ENCODE peak calls at places on chromosome 20, in nine cellular contexts. Q, K, Y, W, F, D, U, C and A are unnamed samples.

GRCh38 chr20:23188377-23189169 is 102.4 kb upstream of the CD93 start:
- DNase-seq in Q (no peak), K (no peak), Y (no peak), W (no peak), F (no peak), D (no peak), U (no peak), C (no peak), A (no peak)

GRCh38 chr20:4026093-4026601 is 10.8 kb upstream of the RNF24 start:
- DNase-seq in Q (no peak), K (peak), Y (no peak), W (no peak), F (peak), D (no peak), U (no peak), C (no peak), A (peak)

GRCh38 chr20:57714409-57715267 is 4.8 kb upstream of the PMEPA1 start:
- DNase-seq in Q (no peak), K (no peak), Y (no peak), W (no peak), F (peak), D (no peak), U (no peak), C (no peak), A (no peak)

GRCh38 chr20:37326666-37327065 is 19.3 kb upstream of the SRC start:
- DNase-seq in Q (no peak), K (no peak), Y (no peak), W (no peak), F (no peak), D (no peak), U (no peak), C (no peak), A (no peak)

GRCh38 chr20:51402201-51402600 is 140.3 kb downstream of the NFATC2 start:
- DNase-seq in Q (no peak), K (no peak), Y (no peak), W (no peak), F (no peak), D (peak), U (no peak), C (no peak), A (no peak)

GRCh38 chr20:36575066-36575743 is 1.8 kb downstream of the TGIF2 start:
- DNase-seq in Q (no peak), K (peak), Y (peak), W (peak), F (peak), D (no peak), U (peak), C (no peak), A (peak)

GRCh38 chr20:61775423-61775822 is 290.3 kb downstream of the TAF4 start:
- DNase-seq in Q (no peak), K (no peak), Y (no peak), W (no peak), F (no peak), D (no peak), U (no peak), C (no peak), A (no peak)

GRCh38 chr20:49859807-49860206 is 47.2 kb downstream of the SLC9A8 start:
- DNase-seq in Q (no peak), K (no peak), Y (no peak), W (no peak), F (no peak), D (no peak), U (no peak), C (no peak), A (no peak)

GRCh38 chr20:57650266-57650665 is 30.0 kb upstream of the ZBP1 start:
- DNase-seq in Q (no peak), K (peak), Y (peak), W (no peak), F (no peak), D (peak), U (no peak), C (no peak), A (no peak)

GRCh38 chr20:58702161-58702510 is 9.5 kb downstream of the NPEPL1 start:
- DNase-seq in Q (no peak), K (no peak), Y (no peak), W (no peak), F (no peak), D (peak), U (no peak), C (no peak), A (no peak)

GRCh38 chr20:59993736-59994484 is 35.7 kb downstream of the CDH26 start:
- DNase-seq in Q (no peak), K (no peak), Y (no peak), W (no peak), F (no peak), D (no peak), U (no peak), C (no peak), A (no peak)

GRCh38 chr20:4217349-4217761 is 202.0 kb upstream of the RNF24 start:
- DNase-seq in Q (no peak), K (no peak), Y (no peak), W (no peak), F (no peak), D (peak), U (peak), C (no peak), A (no peak)

GRCh38 chr20:55565374-55565773 is 439.9 kb downstream of the CBLN4 start:
- DNase-seq in Q (no peak), K (no peak), Y (no peak), W (no peak), F (no peak), D (no peak), U (no peak), C (no peak), A (no peak)

GRCh38 chr20:51233345-51233744 is 210.4 kb upstream of the KCNG1 start:
- DNase-seq in Q (no peak), K (no peak), Y (no peak), W (no peak), F (no peak), D (no peak), U (no peak), C (no peak), A (no peak)

GRCh38 chr20:25402583-25402982 is 4.9 kb upstream of the GINS1 start:
- DNase-seq in Q (no peak), K (no peak), Y (no peak), W (no peak), F (no peak), D (no peak), U (no peak), C (no peak), A (no peak)

GRCh38 chr20:58722379-58722778 is 29.8 kb downstream of the NPEPL1 start:
- DNase-seq in Q (no peak), K (no peak), Y (no peak), W (no peak), F (no peak), D (peak), U (no peak), C (no peak), A (no peak)

GRCh38 chr20:48910360-48910781 is 11.1 kb upstream of the ARFGEF2 start:
- DNase-seq in Q (no peak), K (no peak), Y (no peak), W (no peak), F (peak), D (no peak), U (no peak), C (no peak), A (no peak)

GRCh38 chr20:46087161-46087560 is 2.6 kb downstream of the NCOA5 start:
- DNase-seq in Q (no peak), K (no peak), Y (no peak), W (no peak), F (no peak), D (no peak), U (no peak), C (no peak), A (peak)
- TF ChIP-seq CTCF in Q (peak), K (peak), Y (peak), W (peak), F (peak), D (peak), U (peak), C (peak), A (peak)

GRCh38 chr20:44746367-44747165 is 901 bp downstream of the KCNK15 start:
- DNase-seq in Q (no peak), K (peak), Y (no peak), W (no peak), F (no peak), D (no peak), U (no peak), C (no peak), A (no peak)

GRCh38 chr20:44745122-44745521 is 543 bp upstream of the KCNK15 start:
- DNase-seq in Q (no peak), K (no peak), Y (no peak), W (no peak), F (no peak), D (no peak), U (no peak), C (no peak), A (no peak)

GRCh38 chr20:44748005-44748370 is 2.3 kb downstream of the KCNK15 start:
- DNase-seq in Q (no peak), K (peak), Y (no peak), W (no peak), F (no peak), D (no peak), U (no peak), C (peak), A (no peak)

GRCh38 chr20:44745560-44746366 is at the start of gene KCNK15:
- DNase-seq in Q (no peak), K (peak), Y (peak), W (peak), F (no peak), D (no peak), U (peak), C (no peak), A (peak)

GRCh38 chr20:44747166-44748004 is 1.7 kb downstream of the KCNK15 start:
- DNase-seq in Q (peak), K (peak), Y (peak), W (peak), F (peak), D (no peak), U (peak), C (peak), A (peak)
- H3K27ac ChIP-seq in Q (peak), K (peak), Y (no peak), W (no peak), F (no peak), D (no peak), U (no peak), C (no peak), A (no peak)

GRCh38 chr20:62951896-62952372 is 575 bp upstream of the SLC17A9 start:
- DNase-seq in Q (no peak), K (no peak), Y (no peak), W (no peak), F (no peak), D (peak), U (no peak), C (no peak), A (no peak)
- H3K4me3 ChIP-seq in Q (peak), K (no peak), Y (peak), W (peak), F (peak), D (peak), U (peak), C (peak), A (no peak)

GRCh38 chr20:1206749-1207148 is 3.5 kb downstream of the C20orf202 start:
- DNase-seq in Q (no peak), K (no peak), Y (no peak), W (no peak), F (no peak), D (no peak), U (no peak), C (no peak), A (no peak)

GRCh38 chr20:1207293-1207884 is 4.1 kb downstream of the C20orf202 start:
- DNase-seq in Q (no peak), K (no peak), Y (no peak), W (no peak), F (no peak), D (no peak), U (no peak), C (no peak), A (no peak)

GRCh38 chr20:1210501-1210900 is 7.2 kb downstream of the C20orf202 start:
- DNase-seq in Q (no peak), K (no peak), Y (no peak), W (no peak), F (no peak), D (no peak), U (no peak), C (no peak), A (no peak)

GRCh38 chr20:1211954-1212497 is 8.8 kb downstream of the C20orf202 start:
- DNase-seq in Q (no peak), K (no peak), Y (no peak), W (no peak), F (no peak), D (no peak), U (no peak), C (no peak), A (no peak)

DNA sequence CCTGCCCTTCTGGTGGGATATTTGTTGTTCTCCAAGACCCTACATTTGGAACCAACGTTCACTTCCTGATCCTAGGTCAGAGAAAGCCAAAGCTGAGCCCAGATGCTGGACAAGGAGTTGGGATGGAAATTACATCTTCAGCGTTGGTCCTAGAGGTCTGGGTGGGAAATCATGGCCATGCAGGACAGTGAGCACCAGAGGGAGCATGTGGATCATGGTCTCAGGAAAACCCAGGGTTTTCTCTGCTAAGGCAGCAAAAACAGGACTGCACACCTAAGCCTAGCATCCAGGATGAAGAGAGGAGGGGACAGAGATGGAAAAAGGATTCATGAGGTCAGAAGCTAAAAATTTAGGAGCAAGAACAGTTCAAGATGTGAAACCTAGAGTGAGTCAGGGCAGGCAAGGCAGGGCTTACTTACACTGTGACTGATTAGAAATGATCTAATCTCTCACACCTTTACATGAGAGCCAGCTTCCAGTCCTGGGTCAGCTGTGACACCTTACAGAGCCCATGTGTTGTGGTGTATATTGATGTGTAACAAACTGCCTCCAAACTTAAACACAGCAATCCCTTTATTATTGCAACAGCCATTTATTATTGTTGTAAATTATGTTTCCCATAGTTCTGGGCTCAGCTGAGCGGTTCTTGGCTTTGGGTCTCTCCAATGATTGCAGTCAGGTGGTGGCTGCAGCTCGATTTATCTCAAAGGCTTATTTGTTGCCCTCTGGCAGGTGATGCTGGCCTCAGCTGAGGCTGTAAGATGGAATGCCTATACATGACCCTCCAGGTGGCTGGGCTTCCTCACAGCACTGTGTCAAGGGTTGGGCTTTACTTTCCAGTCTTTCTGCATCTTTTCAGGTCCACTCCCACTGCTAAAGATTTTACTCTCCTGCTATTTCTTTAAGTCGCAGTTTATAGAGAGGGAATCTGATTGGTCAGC is 6.5 kb downstream of the C20orf202 start:
- DNase-seq in Q (no peak), K (no peak), Y (no peak), W (no peak), F (no peak), D (no peak), U (no peak), C (peak), A (no peak)
- TF ChIP-seq CTCF in Q (no peak), K (peak), Y (no peak), W (no peak), F (peak), D (no peak), U (peak), C (peak), A (peak)

DNA sequence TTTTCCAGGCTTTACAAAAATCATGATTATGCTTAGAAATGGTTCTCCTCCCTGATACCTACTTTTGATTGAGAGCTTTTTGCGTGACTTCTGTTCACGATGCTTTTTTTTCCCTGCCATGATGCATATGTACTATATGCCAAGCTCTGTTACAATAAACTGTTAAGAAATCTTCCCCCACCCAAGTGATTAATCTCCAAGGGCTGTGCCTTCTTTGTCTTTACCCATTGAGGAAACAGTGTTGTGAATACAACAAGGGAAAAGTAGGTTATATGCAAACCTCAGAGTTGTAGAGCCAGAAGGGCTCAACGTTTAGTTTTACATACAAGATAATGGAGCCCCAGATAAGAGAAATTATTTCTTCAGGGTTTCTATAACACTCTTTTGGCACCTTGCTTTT is 34.1 kb upstream of the MYLK2 start:
- DNase-seq in Q (no peak), K (no peak), Y (no peak), W (no peak), F (no peak), D (no peak), U (no peak), C (no peak), A (no peak)
- H3K27ac ChIP-seq in Q (no peak), K (no peak), Y (no peak), W (no peak), F (no peak), D (no peak), U (no peak), C (no peak), A (no peak)

DNA sequence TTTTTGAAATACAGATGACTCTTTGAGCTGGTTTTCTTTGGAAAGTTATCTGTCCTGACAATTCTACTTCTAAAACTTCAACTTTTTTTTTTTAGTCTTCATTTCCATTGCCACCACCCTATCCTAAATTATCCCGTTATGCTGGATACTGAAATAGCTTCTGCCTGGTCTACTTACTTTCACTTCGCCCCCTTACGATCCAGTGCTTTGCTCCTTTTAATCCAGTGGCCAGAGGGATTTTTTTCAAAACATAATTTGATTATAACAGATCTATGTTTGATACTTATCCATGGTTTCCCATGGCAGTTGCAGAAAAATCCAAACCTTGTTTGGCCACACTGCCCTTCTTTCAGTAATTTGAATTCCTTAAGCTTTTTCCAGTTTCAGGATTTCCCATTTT is 27.4 kb downstream of the ASXL1 start:
- DNase-seq in Q (no peak), K (peak), Y (no peak), W (no peak), F (no peak), D (no peak), U (no peak), C (no peak), A (no peak)
- H3K4me3 ChIP-seq in Q (no peak), K (peak), Y (peak), W (peak), F (no peak), D (no peak), U (peak), C (no peak), A (no peak)

DNA sequence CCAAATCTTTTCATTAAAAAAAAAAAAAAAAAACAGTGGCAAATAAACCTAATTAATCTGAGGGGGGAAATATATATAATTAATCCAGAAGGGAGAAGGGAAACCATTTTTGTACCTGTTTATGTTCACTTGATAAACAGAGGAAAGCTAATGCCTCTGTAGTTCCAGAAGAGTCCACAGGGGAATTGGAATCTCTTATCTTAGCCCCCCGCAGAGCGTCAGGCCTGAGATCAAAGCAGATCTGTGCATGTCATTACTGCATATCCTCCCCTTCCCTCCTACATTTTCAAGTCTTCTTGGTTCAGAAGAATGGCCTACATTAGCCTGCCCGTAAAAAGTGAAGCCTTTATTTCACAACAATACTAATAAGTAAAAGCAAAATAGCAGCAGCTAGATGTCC is 157.2 kb downstream of the PTPRT start:
- DNase-seq in Q (no peak), K (no peak), Y (no peak), W (no peak), F (no peak), D (no peak), U (no peak), C (no peak), A (no peak)
- TF ChIP-seq CTCF in Q (no peak), K (no peak), Y (no peak), W (no peak), F (no peak), D (no peak), U (no peak), C (no peak), A (no peak)